ENCODE peak calls at places on chromosome 1, in nine cellular contexts. D, B, U, Q, L, A, I, N and X are unnamed samples.

GRCh38 chr1:39047374-39048229 is 21.5 kb downstream of the NDUFS5 start:
- DNase-seq in N (no peak), D (peak), I (peak), B (peak), L (no peak), Q (no peak), U (no peak), A (peak), X (no peak)

GRCh38 chr1:230994860-230995259 is 16.0 kb downstream of the ARV1 start:
- DNase-seq in N (no peak), L (no peak), A (no peak), U (no peak), I (no peak), Q (no peak), D (no peak), B (no peak), X (no peak)

GRCh38 chr1:98897479-98897878 is 107.2 kb downstream of the PLPPR5 start:
- DNase-seq in U (no peak), N (no peak), A (no peak), B (no peak), L (no peak), D (no peak), I (no peak), Q (no peak), X (no peak)

GRCh38 chr1:41520951-41521742 is 36.7 kb upstream of the EDN2 start:
- DNase-seq in Q (no peak), D (no peak), N (no peak), A (no peak), I (no peak), L (no peak), B (no peak), U (no peak), X (no peak)

GRCh38 chr1:233491953-233492627 is 121.8 kb upstream of the KCNK1 start:
- DNase-seq in I (no peak), N (no peak), Q (no peak), D (no peak), U (no peak), L (no peak), A (no peak), B (no peak), X (no peak)

GRCh38 chr1:63523738-63524137 is 413 bp downstream of the EFCAB7 start:
- DNase-seq in U (no peak), I (peak), L (no peak), D (no peak), B (no peak), N (no peak), A (no peak), Q (no peak), X (no peak)

GRCh38 chr1:114979278-114979891 is 50.2 kb upstream of the TSHB start:
- DNase-seq in U (no peak), Q (peak), B (peak), N (peak), I (peak), A (no peak), L (peak), D (peak), X (peak)

GRCh38 chr1:100834779-100835645 is 59.6 kb downstream of the EXTL2 start:
- DNase-seq in N (no peak), I (no peak), A (no peak), Q (peak), U (no peak), L (peak), B (peak), D (no peak), X (no peak)

GRCh38 chr1:222347627-222348026 is 200.3 kb downstream of the HHIPL2 start:
- DNase-seq in A (no peak), N (no peak), U (no peak), Q (no peak), L (no peak), B (no peak), I (no peak), D (no peak), X (no peak)

GRCh38 chr1:28437924-28438699 is 67.7 kb upstream of the RCC1 start:
- DNase-seq in L (no peak), A (peak), Q (no peak), B (peak), U (peak), N (peak), I (peak), D (peak), X (peak)

GRCh38 chr1:160795951-160796383 is at the start of gene LY9:
- DNase-seq in Q (peak), L (peak), D (no peak), A (no peak), N (no peak), B (no peak), U (no peak), I (no peak), X (no peak)

GRCh38 chr1:32142446-32143301 is 34.8 kb downstream of the KPNA6 start:
- DNase-seq in N (no peak), Q (no peak), D (peak), I (peak), B (peak), L (no peak), A (peak), U (peak), X (peak)

GRCh38 chr1:18191037-18191867 is 83.7 kb downstream of the IGSF21 start:
- DNase-seq in Q (no peak), B (no peak), D (no peak), U (no peak), A (no peak), N (no peak), I (no peak), L (no peak), X (no peak)

GRCh38 chr1:38028671-38029070 is 16.1 kb downstream of the UTP11 start:
- DNase-seq in A (no peak), I (no peak), U (no peak), N (no peak), Q (no peak), L (no peak), D (no peak), B (no peak), X (no peak)

GRCh38 chr1:58446368-58446767 is 100.2 kb downstream of the OMA1 start:
- DNase-seq in A (no peak), N (no peak), D (peak), B (no peak), Q (no peak), I (no peak), L (no peak), U (no peak), X (no peak)

GRCh38 chr1:147077936-147078605 is 94.2 kb downstream of the PRKAB2 start:
- DNase-seq in A (no peak), D (peak), L (no peak), Q (no peak), U (no peak), B (no peak), N (no peak), I (no peak), X (no peak)

GRCh38 chr1:209554761-209555611 is 28.5 kb upstream of the CAMK1G start:
- DNase-seq in N (no peak), I (no peak), Q (no peak), U (no peak), B (no peak), A (no peak), D (no peak), L (no peak), X (no peak)

GRCh38 chr1:53524428-53525400 is 65.5 kb downstream of the DMRTB1 start:
- DNase-seq in L (no peak), U (peak), N (peak), I (no peak), A (no peak), B (no peak), Q (no peak), D (no peak), X (no peak)

GRCh38 chr1:56645663-56646330 is 683 bp downstream of the PRKAA2 start:
- DNase-seq in B (no peak), I (no peak), A (no peak), L (no peak), N (peak), U (no peak), Q (no peak), D (peak), X (no peak)

GRCh38 chr1:117631761-117632160 is 25.9 kb downstream of the TENT5C start:
- DNase-seq in A (peak), N (no peak), L (no peak), U (no peak), Q (no peak), I (no peak), D (no peak), B (no peak), X (no peak)

GRCh38 chr1:219657186-219657585 is 44.3 kb upstream of the ZC3H11B start:
- DNase-seq in I (no peak), U (no peak), B (no peak), L (no peak), N (no peak), D (no peak), Q (no peak), A (no peak), X (no peak)

GRCh38 chr1:58727363-58727762 is 27.5 kb upstream of the MYSM1 start:
- DNase-seq in U (no peak), N (no peak), D (peak), Q (no peak), B (peak), A (no peak), L (no peak), I (peak), X (no peak)

GRCh38 chr1:212644866-212645556 is 36.5 kb downstream of the ATF3 start:
- DNase-seq in A (no peak), U (no peak), B (no peak), Q (no peak), N (no peak), D (no peak), L (no peak), I (no peak), X (no peak)

GRCh38 chr1:241622708-241623107 is 17.5 kb downstream of the CHML start:
- DNase-seq in L (no peak), N (no peak), A (no peak), I (no peak), U (no peak), B (peak), D (no peak), Q (no peak), X (no peak)

GRCh38 chr1:1144122-1144842 is 28.4 kb upstream of the C1orf159 start:
- DNase-seq in U (no peak), N (peak), Q (peak), D (peak), B (no peak), I (no peak), A (no peak), L (peak), X (no peak)

DNA sequence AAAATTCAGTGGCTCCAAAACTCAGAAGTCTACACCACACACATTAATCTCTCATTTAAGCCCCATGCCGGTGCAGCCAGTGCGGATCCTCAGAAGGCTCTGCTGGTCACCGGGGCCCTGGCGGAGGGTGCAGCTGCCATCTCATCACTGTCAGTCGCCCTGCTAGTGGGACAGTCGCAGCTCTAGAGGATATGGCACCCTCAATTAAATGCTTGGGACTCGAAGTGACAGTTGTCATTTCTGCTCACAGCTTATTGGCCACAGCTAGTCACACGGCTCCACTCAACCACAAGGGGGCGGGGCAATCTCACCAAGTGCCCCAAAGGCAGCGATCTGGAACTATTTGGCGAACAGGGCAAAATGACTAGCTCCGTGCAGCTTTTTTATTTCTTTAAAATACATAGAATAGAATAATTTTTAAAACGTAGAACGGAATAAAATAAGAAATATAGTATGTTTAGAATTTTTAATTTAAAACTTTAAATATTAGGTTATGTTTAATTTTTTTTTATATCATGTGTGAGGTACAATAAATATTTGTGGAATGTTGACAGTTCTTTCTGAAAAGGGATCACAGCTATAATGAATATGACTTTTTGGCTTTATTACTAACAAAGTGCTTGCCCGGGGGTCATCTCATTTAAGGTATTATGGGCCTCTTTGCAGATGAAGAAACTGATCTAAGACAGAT is 8.0 kb upstream of the MAN1C1 start:
- DNase-seq in L (peak), Q (peak), A (peak), I (peak), B (peak), D (peak), N (peak), U (peak), X (peak)
- H3K4me3 ChIP-seq in L (no peak), Q (peak), A (peak), I (no peak), B (no peak), D (no peak), N (no peak), U (no peak), X (no peak)

DNA sequence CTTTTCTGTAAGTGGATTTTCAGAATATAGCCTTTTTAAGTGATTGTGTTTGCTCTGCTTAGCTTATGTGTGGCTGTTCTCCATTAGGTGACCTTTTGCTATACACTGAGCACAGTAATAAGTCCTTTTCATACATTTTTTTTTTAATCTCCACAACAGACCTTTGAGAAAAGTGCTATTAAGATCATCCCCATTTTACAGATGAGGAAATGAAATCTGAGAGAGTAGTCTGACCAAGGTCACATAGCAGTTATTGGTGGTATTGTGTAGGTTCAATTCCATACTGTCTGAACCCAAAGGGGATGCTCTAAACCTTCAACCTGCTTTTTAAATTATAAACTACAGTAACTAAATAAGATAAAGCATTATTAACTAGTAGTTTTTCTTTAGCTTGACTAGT is 1.7 kb downstream of the PRRC2C start:
- DNase-seq in B (no peak), N (no peak), D (no peak), U (no peak), Q (no peak), L (no peak), I (no peak), A (no peak), X (no peak)
- H3K4me3 ChIP-seq in B (peak), N (no peak), D (peak), U (no peak), Q (peak), L (peak), I (peak), A (peak), X (peak)

GRCh38 chr1:203626910-203627246 is 246 bp downstream of the ATP2B4 start:
- DNase-seq in Q (no peak), N (no peak), D (no peak), U (no peak), B (no peak), A (no peak), L (no peak), I (no peak), X (peak)
- H3K4me3 ChIP-seq in Q (peak), N (peak), D (peak), U (peak), B (peak), A (peak), L (peak), I (peak), X (peak)

GRCh38 chr1:7705908-7706216 is 65.2 kb upstream of the VAMP3 start:
- DNase-seq in I (no peak), U (no peak), L (no peak), A (no peak), B (no peak), D (peak), N (no peak), Q (no peak), X (no peak)

GRCh38 chr1:7705048-7705907 is 65.8 kb upstream of the VAMP3 start:
- DNase-seq in N (peak), L (peak), I (peak), A (no peak), B (no peak), Q (peak), D (no peak), U (peak), X (peak)

GRCh38 chr1:7702365-7702764 is 68.7 kb upstream of the VAMP3 start:
- DNase-seq in Q (no peak), N (no peak), I (no peak), D (no peak), B (no peak), A (no peak), U (no peak), L (no peak), X (no peak)

GRCh38 chr1:7703321-7704213 is 67.5 kb upstream of the VAMP3 start:
- DNase-seq in L (peak), A (no peak), B (no peak), N (peak), I (peak), U (peak), D (no peak), Q (no peak), X (peak)

GRCh38 chr1:7704214-7705047 is 66.7 kb upstream of the VAMP3 start:
- DNase-seq in U (peak), L (peak), B (peak), Q (peak), A (peak), I (peak), N (peak), D (peak), X (peak)
- H3K4me3 ChIP-seq in U (no peak), L (no peak), B (no peak), Q (no peak), A (peak), I (peak), N (no peak), D (peak), X (peak)

DNA sequence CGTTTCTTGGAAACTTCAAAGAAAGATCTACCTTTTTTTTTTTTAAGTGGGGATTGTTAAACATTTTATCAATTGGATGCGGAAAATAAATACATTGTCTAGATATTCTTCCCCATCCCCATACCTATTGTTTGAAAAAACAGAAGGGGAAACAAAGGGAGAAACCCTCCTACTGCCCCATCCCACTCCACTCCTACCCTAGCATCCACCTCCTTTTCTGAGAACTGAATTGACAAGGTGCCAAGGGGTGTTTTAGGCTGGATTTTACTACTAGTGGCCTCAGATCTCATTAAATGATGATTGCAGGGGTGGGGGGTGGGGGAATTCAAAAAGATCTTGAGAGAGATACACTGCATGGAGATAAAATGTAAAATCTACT is 2.6 kb downstream of the EDARADD start:
- DNase-seq in N (no peak), U (no peak), I (no peak), Q (no peak), A (no peak), D (no peak), L (no peak), B (no peak), X (no peak)
- H3K4me3 ChIP-seq in N (no peak), U (no peak), I (no peak), Q (no peak), A (no peak), D (peak), L (no peak), B (no peak), X (no peak)

GRCh38 chr1:3763351-3764125 is 9.0 kb upstream of the SMIM1 start:
- DNase-seq in B (no peak), D (no peak), I (no peak), A (no peak), Q (no peak), L (no peak), U (no peak), N (no peak), X (no peak)

GRCh38 chr1:3771108-3772026 is 1.2 kb upstream of the SMIM1 start:
- DNase-seq in U (no peak), A (no peak), N (no peak), D (no peak), L (peak), B (no peak), I (no peak), Q (no peak), X (no peak)

GRCh38 chr1:3768811-3769390 is 3.6 kb upstream of the SMIM1 start:
- DNase-seq in D (no peak), U (no peak), A (no peak), I (no peak), L (no peak), N (no peak), Q (no peak), B (no peak), X (no peak)

GRCh38 chr1:3770047-3770765 is 2.3 kb upstream of the SMIM1 start:
- DNase-seq in L (no peak), Q (no peak), I (no peak), D (no peak), A (no peak), N (no peak), B (no peak), U (no peak), X (no peak)

GRCh38 chr1:3767328-3767925 is 5.1 kb upstream of the SMIM1 start:
- DNase-seq in Q (no peak), U (no peak), D (no peak), N (no peak), A (no peak), L (no peak), I (no peak), B (no peak), X (no peak)
- H3K4me3 ChIP-seq in Q (no peak), U (no peak), D (no peak), N (no peak), A (no peak), L (no peak), I (no peak), B (no peak), X (no peak)

GRCh38 chr1:245512980-245513578 is 358.3 kb downstream of the KIF26B start:
- DNase-seq in B (peak), A (no peak), N (no peak), L (no peak), U (no peak), I (no peak), Q (no peak), D (no peak), X (no peak)
- H3K4me3 ChIP-seq in B (peak), A (no peak), N (no peak), L (no peak), U (no peak), I (no peak), Q (no peak), D (no peak), X (no peak)